ENCODE peak calls at places on chromosomes 1 and 21, in ten cellular contexts. A, U, I, X, W, N, T, Q, E and B are unnamed samples.
A peak's percentile ranks its signal among the peaks of the same experiment; 100 is the strongest.

GRCh38 chr1:7109901-7110300 is 324.6 kb downstream of the CAMTA1 start:
- DNase-seq in A (no peak), U (no peak), I (no peak), X (no peak), W (no peak), N (no peak), T (no peak), Q (no peak), E (peak; percentile 60), B (no peak)

GRCh38 chr1:65959896-65960295 is 167.2 kb downstream of the PDE4B start:
- DNase-seq in A (no peak), U (no peak), I (no peak), X (no peak), W (no peak), N (no peak), T (no peak), Q (no peak), E (no peak), B (no peak)

GRCh38 chr1:203041351-203041932 is 15.2 kb downstream of the PPFIA4 start:
- DNase-seq in A (no peak), U (no peak), I (no peak), X (no peak), W (no peak), N (no peak), T (no peak), Q (no peak), E (no peak), B (no peak)

GRCh38 chr21:45863267-45863666 is 118.3 kb upstream of the COL6A1 start:
- DNase-seq in A (no peak), U (no peak), I (no peak), X (no peak), W (no peak), N (no peak), T (no peak), Q (no peak), E (no peak), B (no peak)

GRCh38 chr21:45074818-45075605 is 632 bp downstream of the ADARB1 start:
- DNase-seq in A (no peak), U (no peak), I (no peak), X (no peak), W (peak; percentile 21), N (peak; percentile 29), T (peak; percentile 65), Q (peak; percentile 46), E (peak; percentile 48), B (peak; percentile 13)

GRCh38 chr1:37156646-37157045 is 122.3 kb upstream of the GRIK3 start:
- DNase-seq in A (no peak), U (no peak), I (peak; percentile 37), X (no peak), W (no peak), N (no peak), T (no peak), Q (no peak), E (no peak), B (no peak)

GRCh38 chr1:187417524-187417923 is 588.8 kb downstream of the PLA2G4A start:
- DNase-seq in A (no peak), U (no peak), I (no peak), X (no peak), W (no peak), N (no peak), T (no peak), Q (no peak), E (no peak), B (no peak)

GRCh38 chr1:10019561-10019960 is 13.2 kb upstream of the UBE4B start:
- DNase-seq in A (no peak), U (no peak), I (no peak), X (no peak), W (no peak), N (no peak), T (no peak), Q (no peak), E (no peak), B (no peak)

GRCh38 chr21:44838038-44838895 is 20.4 kb upstream of the SUMO3 start:
- DNase-seq in A (no peak), U (no peak), I (no peak), X (no peak), W (no peak), N (no peak), T (no peak), Q (no peak), E (no peak), B (no peak)

GRCh38 chr1:79188371-79188770 is 181.8 kb upstream of the ADGRL4 start:
- DNase-seq in A (no peak), U (no peak), I (no peak), X (no peak), W (no peak), N (no peak), T (no peak), Q (no peak), E (peak; percentile 10), B (peak; percentile 71)

GRCh38 chr1:183838221-183838620 is 33.3 kb downstream of the RGL1 start:
- DNase-seq in A (no peak), U (no peak), I (no peak), X (no peak), W (no peak), N (no peak), T (no peak), Q (no peak), E (no peak), B (no peak)

GRCh38 chr1:223429313-223429731 is 36.1 kb downstream of the CCDC185 start:
- DNase-seq in A (no peak), U (no peak), I (no peak), X (no peak), W (no peak), N (no peak), T (no peak), Q (no peak), E (peak; percentile 74), B (peak; percentile 95)

GRCh38 chr1:51326839-51327238 is 3.5 kb downstream of the TTC39A start:
- DNase-seq in A (no peak), U (no peak), I (no peak), X (no peak), W (no peak), N (no peak), T (no peak), Q (no peak), E (no peak), B (no peak)

DNA sequence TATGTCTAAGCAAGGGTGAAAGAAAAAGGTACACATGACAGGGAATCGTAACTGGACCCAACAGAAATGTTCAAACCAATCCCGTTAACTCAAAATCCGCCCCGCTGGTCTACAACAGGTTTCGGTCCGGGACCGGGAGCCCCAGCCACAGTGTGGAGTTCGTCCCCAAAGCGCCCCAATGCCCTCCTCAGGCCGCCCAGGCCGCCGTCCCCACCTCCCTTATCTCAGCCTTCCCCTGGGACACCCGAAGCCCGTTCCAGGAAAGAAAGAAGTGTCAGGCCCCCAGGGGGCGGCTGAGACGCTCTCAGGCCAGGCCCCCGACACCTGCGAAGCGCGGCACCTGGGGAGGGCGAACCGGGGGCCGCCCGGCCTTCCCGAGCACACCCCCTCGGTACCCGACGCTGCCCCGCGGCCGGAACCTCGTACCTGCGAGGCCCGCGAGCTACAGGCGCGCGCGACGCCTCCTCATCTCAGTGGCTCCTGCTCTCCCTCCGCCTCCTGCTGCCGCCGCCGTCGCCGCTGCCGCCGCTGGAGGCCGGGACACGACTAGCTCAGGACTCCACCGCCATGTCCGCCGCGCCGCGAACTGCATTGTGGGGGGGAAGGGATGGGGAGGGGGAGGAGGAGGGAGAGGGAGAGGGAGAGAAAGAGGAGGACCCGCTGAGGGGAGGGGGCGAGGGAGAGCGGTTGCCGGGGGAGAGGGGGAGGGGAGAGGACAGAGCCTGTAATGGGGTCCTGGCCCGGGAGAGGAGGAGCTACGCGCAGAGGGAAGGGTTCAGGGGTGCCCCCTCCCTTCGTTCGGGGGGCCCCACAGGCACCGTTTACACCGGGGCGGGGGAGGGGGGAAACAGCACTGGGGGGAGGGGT is at the start of gene TUT4:
- DNase-seq in A (no peak), U (peak; percentile 71), I (no peak), X (peak; percentile 24), W (peak; percentile 72), N (peak; percentile 74), T (peak; percentile 95), Q (peak; percentile 84), E (peak; percentile 42), B (peak; percentile 79)
- TF ChIP-seq CTCF in A (no peak), U (peak; percentile 5), I (no peak), X (no peak), W (no peak), N (no peak), T (peak; percentile 5), Q (no peak), E (no peak), B (no peak)

GRCh38 chr1:150973258-150973825 is 1.3 kb downstream of the CERS2 start:
- DNase-seq in A (no peak), U (no peak), I (no peak), X (no peak), W (peak; percentile 18), N (peak; percentile 36), T (no peak), Q (no peak), E (no peak), B (no peak)

GRCh38 chr1:150970818-150971582 is 3.6 kb downstream of the CERS2 start:
- DNase-seq in A (no peak), U (peak; percentile 85), I (no peak), X (no peak), W (peak; percentile 52), N (peak; percentile 84), T (peak; percentile 75), Q (no peak), E (no peak), B (peak; percentile 58)

GRCh38 chr1:150972417-150972940 is 2.2 kb downstream of the CERS2 start:
- DNase-seq in A (no peak), U (no peak), I (no peak), X (no peak), W (no peak), N (no peak), T (no peak), Q (no peak), E (no peak), B (peak; percentile 34)

GRCh38 chr1:150973826-150974579 is 632 bp downstream of the CERS2 start:
- DNase-seq in A (no peak), U (no peak), I (no peak), X (no peak), W (peak; percentile 43), N (peak; percentile 49), T (peak; percentile 62), Q (peak; percentile 63), E (no peak), B (peak; percentile 48)

GRCh38 chr1:150971583-150972416 is 2.8 kb downstream of the CERS2 start:
- DNase-seq in A (no peak), U (no peak), I (no peak), X (no peak), W (no peak), N (peak; percentile 38), T (peak; percentile 33), Q (no peak), E (no peak), B (no peak)
- TF ChIP-seq CTCF in A (no peak), U (no peak), I (no peak), X (no peak), W (peak; percentile 15), N (no peak), T (no peak), Q (no peak), E (no peak), B (no peak)

GRCh38 chr1:20087668-20088067 is 17.7 kb downstream of the PLA2G5 start:
- DNase-seq in A (no peak), U (no peak), I (no peak), X (peak; percentile 16), W (no peak), N (no peak), T (no peak), Q (no peak), E (no peak), B (no peak)
- TF ChIP-seq CTCF in A (no peak), U (no peak), I (no peak), X (no peak), W (no peak), N (no peak), T (no peak), Q (peak; percentile 46), E (no peak), B (peak; percentile 12)

GRCh38 chr21:34795152-34796141 is 126.7 kb downstream of the CLIC6 start:
- DNase-seq in A (no peak), U (peak; percentile 25), I (no peak), X (peak; percentile 28), W (no peak), N (no peak), T (no peak), Q (no peak), E (peak; percentile 53), B (peak; percentile 86)
- TF ChIP-seq CTCF in A (no peak), U (peak; percentile 13), I (no peak), X (peak; percentile 26), W (no peak), N (no peak), T (no peak), Q (no peak), E (no peak), B (no peak)